ENCODE peak calls at places on chromosome 4, in six cellular contexts. One of them, this sample, is unnamed.

GRCh38 chr4:150938417-150938816 is 76.7 kb downstream of the LRBA start:
- DNase-seq in astrocyte of the cerebellum: no peak
- DNase-seq in A549: no peak
- DNase-seq in PC-3: peak; percentile 7
- DNase-seq in heart left ventricle: no peak
- DNase-seq in right lobe of liver: no peak
- DNase-seq in this sample: no peak

GRCh38 chr4:1467581-1468458 is 61.6 kb upstream of the NKX1-1 start:
- DNase-seq in PC-3: no peak
- DNase-seq in A549: no peak
- DNase-seq in astrocyte of the cerebellum: no peak
- DNase-seq in heart left ventricle: no peak
- DNase-seq in right lobe of liver: no peak
- DNase-seq in this sample: no peak

GRCh38 chr4:122826596-122827257 is at the start of gene FGF2:
- DNase-seq in heart left ventricle: peak; percentile 82
- DNase-seq in PC-3: peak; percentile 21
- DNase-seq in right lobe of liver: peak; percentile 49
- DNase-seq in A549: peak; percentile 28
- DNase-seq in astrocyte of the cerebellum: no peak
- DNase-seq in this sample: peak; percentile 77

GRCh38 chr4:132709024-132709423 is 440.1 kb upstream of the PCDH10 start:
- DNase-seq in right lobe of liver: no peak
- DNase-seq in astrocyte of the cerebellum: no peak
- DNase-seq in PC-3: peak; percentile 35
- DNase-seq in heart left ventricle: no peak
- DNase-seq in A549: no peak
- DNase-seq in this sample: no peak

GRCh38 chr4:2330119-2331042 is 68.5 kb upstream of the MXD4 start:
- DNase-seq in right lobe of liver: no peak
- DNase-seq in PC-3: peak; percentile 88
- DNase-seq in astrocyte of the cerebellum: peak; percentile 86
- DNase-seq in A549: peak; percentile 36
- DNase-seq in heart left ventricle: no peak
- DNase-seq in this sample: peak; percentile 94

GRCh38 chr4:151046609-151047008 is 31.5 kb upstream of the LRBA start:
- DNase-seq in astrocyte of the cerebellum: no peak
- DNase-seq in heart left ventricle: no peak
- DNase-seq in A549: no peak
- DNase-seq in right lobe of liver: no peak
- DNase-seq in PC-3: no peak
- DNase-seq in this sample: no peak

GRCh38 chr4:53942712-53943111 is 121.7 kb downstream of the CHIC2 start:
- DNase-seq in astrocyte of the cerebellum: no peak
- DNase-seq in heart left ventricle: no peak
- DNase-seq in right lobe of liver: no peak
- DNase-seq in A549: no peak
- DNase-seq in PC-3: no peak
- DNase-seq in this sample: no peak

GRCh38 chr4:3302786-3303444 is 10.1 kb downstream of the RGS12 start:
- DNase-seq in heart left ventricle: peak; percentile 54
- DNase-seq in PC-3: no peak
- DNase-seq in A549: no peak
- DNase-seq in right lobe of liver: peak; percentile 36
- DNase-seq in astrocyte of the cerebellum: no peak
- DNase-seq in this sample: no peak

GRCh38 chr4:80037864-80038263 is 35.2 kb downstream of the ANTXR2 start:
- DNase-seq in PC-3: no peak
- DNase-seq in heart left ventricle: no peak
- DNase-seq in A549: no peak
- DNase-seq in right lobe of liver: no peak
- DNase-seq in astrocyte of the cerebellum: no peak
- DNase-seq in this sample: no peak

GRCh38 chr4:75653845-75654503 is 19.2 kb downstream of the G3BP2 start:
- DNase-seq in right lobe of liver: no peak
- DNase-seq in astrocyte of the cerebellum: no peak
- DNase-seq in heart left ventricle: no peak
- DNase-seq in A549: peak; percentile 11
- DNase-seq in PC-3: peak; percentile 30
- DNase-seq in this sample: peak; percentile 56

GRCh38 chr4:23163649-23164436 is 471.1 kb downstream of the GBA3 start:
- DNase-seq in right lobe of liver: no peak
- DNase-seq in heart left ventricle: no peak
- DNase-seq in PC-3: peak; percentile 77
- DNase-seq in astrocyte of the cerebellum: peak; percentile 3
- DNase-seq in A549: no peak
- DNase-seq in this sample: no peak

GRCh38 chr4:102311912-102312311 is 33.4 kb downstream of the SLC39A8 start:
- DNase-seq in heart left ventricle: no peak
- DNase-seq in right lobe of liver: no peak
- DNase-seq in astrocyte of the cerebellum: no peak
- DNase-seq in PC-3: no peak
- DNase-seq in A549: no peak
- DNase-seq in this sample: peak; percentile 21

GRCh38 chr4:40924096-40924792 is 174.5 kb downstream of the NSUN7 start:
- DNase-seq in astrocyte of the cerebellum: peak; percentile 16
- DNase-seq in right lobe of liver: peak; percentile 63
- DNase-seq in PC-3: peak; percentile 59
- DNase-seq in A549: peak; percentile 38
- DNase-seq in heart left ventricle: peak; percentile 81
- DNase-seq in this sample: peak; percentile 69

GRCh38 chr4:157728215-157728614 is 444.6 kb downstream of the GASK1B start:
- DNase-seq in A549: no peak
- DNase-seq in PC-3: no peak
- DNase-seq in right lobe of liver: no peak
- DNase-seq in astrocyte of the cerebellum: no peak
- DNase-seq in heart left ventricle: no peak
- DNase-seq in this sample: no peak

GRCh38 chr4:156408749-156409148 is 455.1 kb upstream of the CTSO start:
- DNase-seq in right lobe of liver: no peak
- DNase-seq in heart left ventricle: no peak
- DNase-seq in A549: no peak
- DNase-seq in PC-3: peak; percentile 24
- DNase-seq in astrocyte of the cerebellum: no peak
- DNase-seq in this sample: no peak

GRCh38 chr4:138051157-138051556 is 191.0 kb downstream of the SLC7A11 start:
- DNase-seq in A549: no peak
- DNase-seq in astrocyte of the cerebellum: no peak
- DNase-seq in heart left ventricle: no peak
- DNase-seq in right lobe of liver: no peak
- DNase-seq in PC-3: peak; percentile 6
- DNase-seq in this sample: no peak

GRCh38 chr4:123832173-123833026 is 435.8 kb downstream of the SPRY1 start:
- DNase-seq in A549: no peak
- DNase-seq in PC-3: peak; percentile 83
- DNase-seq in heart left ventricle: peak; percentile 39
- DNase-seq in astrocyte of the cerebellum: peak; percentile 99
- DNase-seq in right lobe of liver: no peak
- DNase-seq in this sample: peak; percentile 100

GRCh38 chr4:4985844-4986243 is 33.4 kb downstream of the CYTL1 start:
- DNase-seq in heart left ventricle: no peak
- DNase-seq in A549: no peak
- DNase-seq in astrocyte of the cerebellum: no peak
- DNase-seq in PC-3: peak; percentile 44
- DNase-seq in right lobe of liver: no peak
- DNase-seq in this sample: no peak

GRCh38 chr4:158428242-158428641 is 93.4 kb upstream of the RXFP1 start:
- DNase-seq in right lobe of liver: no peak
- DNase-seq in A549: no peak
- DNase-seq in astrocyte of the cerebellum: no peak
- DNase-seq in heart left ventricle: no peak
- DNase-seq in PC-3: peak; percentile 4
- DNase-seq in this sample: peak; percentile 80

GRCh38 chr4:107317596-107317995 is 281.5 kb upstream of the DKK2 start:
- DNase-seq in heart left ventricle: no peak
- DNase-seq in right lobe of liver: no peak
- DNase-seq in A549: no peak
- DNase-seq in astrocyte of the cerebellum: no peak
- DNase-seq in PC-3: no peak
- DNase-seq in this sample: no peak

GRCh38 chr4:28723371-28723770 is 1862.7 kb downstream of the STIM2 start:
- DNase-seq in astrocyte of the cerebellum: no peak
- DNase-seq in A549: no peak
- DNase-seq in PC-3: no peak
- DNase-seq in right lobe of liver: no peak
- DNase-seq in heart left ventricle: no peak
- DNase-seq in this sample: no peak

GRCh38 chr4:124414641-124415040 is 297.9 kb downstream of the ANKRD50 start:
- DNase-seq in heart left ventricle: no peak
- DNase-seq in A549: no peak
- DNase-seq in right lobe of liver: no peak
- DNase-seq in astrocyte of the cerebellum: peak; percentile 19
- DNase-seq in PC-3: peak; percentile 76
- DNase-seq in this sample: no peak

GRCh38 chr4:8128096-8128856 is 30.3 kb downstream of the ABLIM2 start:
- DNase-seq in A549: no peak
- DNase-seq in astrocyte of the cerebellum: no peak
- DNase-seq in PC-3: no peak
- DNase-seq in right lobe of liver: no peak
- DNase-seq in heart left ventricle: no peak
- DNase-seq in this sample: no peak

GRCh38 chr4:16001484-16001858 is 38.5 kb upstream of the FGFBP2 start:
- DNase-seq in A549: peak; percentile 58
- DNase-seq in astrocyte of the cerebellum: peak; percentile 53
- DNase-seq in heart left ventricle: no peak
- DNase-seq in right lobe of liver: peak; percentile 52
- DNase-seq in PC-3: peak; percentile 75
- DNase-seq in this sample: peak; percentile 80
- TF ChIP-seq CTCF in A549: peak; percentile 70
- TF ChIP-seq CTCF in astrocyte of the cerebellum: peak; percentile 87
- TF ChIP-seq CTCF in heart left ventricle: peak; percentile 77
- TF ChIP-seq CTCF in right lobe of liver: peak; percentile 78
- TF ChIP-seq CTCF in PC-3: peak; percentile 83
- TF ChIP-seq CTCF in this sample: peak; percentile 83

GRCh38 chr4:46992338-46992737 is 1.0 kb downstream of the GABRA4 start:
- DNase-seq in right lobe of liver: no peak
- DNase-seq in astrocyte of the cerebellum: no peak
- DNase-seq in A549: no peak
- DNase-seq in PC-3: no peak
- DNase-seq in heart left ventricle: no peak
- DNase-seq in this sample: no peak
- H3K4me3 ChIP-seq in right lobe of liver: no peak overlapping the region
- H3K4me3 ChIP-seq in astrocyte of the cerebellum: no peak overlapping the region
- H3K4me3 ChIP-seq in A549: no peak overlapping the region
- H3K4me3 ChIP-seq in PC-3: no peak overlapping the region
- H3K4me3 ChIP-seq in heart left ventricle: no peak overlapping the region
- H3K4me3 ChIP-seq in this sample: no peak overlapping the region

GRCh38 chr4:6369035-6369434 is 99.4 kb downstream of the WFS1 start:
- DNase-seq in right lobe of liver: no peak
- DNase-seq in heart left ventricle: peak; percentile 4
- DNase-seq in A549: no peak
- DNase-seq in astrocyte of the cerebellum: no peak
- DNase-seq in PC-3: no peak
- DNase-seq in this sample: no peak

GRCh38 chr4:6368096-6368495 is 98.4 kb downstream of the WFS1 start:
- DNase-seq in astrocyte of the cerebellum: no peak
- DNase-seq in A549: no peak
- DNase-seq in heart left ventricle: peak; percentile 18
- DNase-seq in right lobe of liver: no peak
- DNase-seq in PC-3: no peak
- DNase-seq in this sample: no peak

GRCh38 chr4:6368601-6369000 is 99.0 kb downstream of the WFS1 start:
- DNase-seq in right lobe of liver: no peak
- DNase-seq in astrocyte of the cerebellum: no peak
- DNase-seq in heart left ventricle: peak; percentile 15
- DNase-seq in A549: no peak
- DNase-seq in PC-3: no peak
- DNase-seq in this sample: no peak

GRCh38 chr4:6366581-6366980 is 96.9 kb downstream of the WFS1 start:
- DNase-seq in heart left ventricle: peak; percentile 42
- DNase-seq in right lobe of liver: no peak
- DNase-seq in PC-3: no peak
- DNase-seq in astrocyte of the cerebellum: no peak
- DNase-seq in A549: no peak
- DNase-seq in this sample: no peak

GRCh38 chr4:6367313-6367945 is 97.8 kb downstream of the WFS1 start:
- DNase-seq in right lobe of liver: no peak
- DNase-seq in PC-3: no peak
- DNase-seq in A549: no peak
- DNase-seq in heart left ventricle: peak; percentile 23
- DNase-seq in astrocyte of the cerebellum: no peak
- DNase-seq in this sample: no peak
- TF ChIP-seq CTCF in right lobe of liver: no peak
- TF ChIP-seq CTCF in PC-3: no peak
- TF ChIP-seq CTCF in A549: no peak
- TF ChIP-seq CTCF in heart left ventricle: no peak
- TF ChIP-seq CTCF in astrocyte of the cerebellum: no peak
- TF ChIP-seq CTCF in this sample: no peak

DNA sequence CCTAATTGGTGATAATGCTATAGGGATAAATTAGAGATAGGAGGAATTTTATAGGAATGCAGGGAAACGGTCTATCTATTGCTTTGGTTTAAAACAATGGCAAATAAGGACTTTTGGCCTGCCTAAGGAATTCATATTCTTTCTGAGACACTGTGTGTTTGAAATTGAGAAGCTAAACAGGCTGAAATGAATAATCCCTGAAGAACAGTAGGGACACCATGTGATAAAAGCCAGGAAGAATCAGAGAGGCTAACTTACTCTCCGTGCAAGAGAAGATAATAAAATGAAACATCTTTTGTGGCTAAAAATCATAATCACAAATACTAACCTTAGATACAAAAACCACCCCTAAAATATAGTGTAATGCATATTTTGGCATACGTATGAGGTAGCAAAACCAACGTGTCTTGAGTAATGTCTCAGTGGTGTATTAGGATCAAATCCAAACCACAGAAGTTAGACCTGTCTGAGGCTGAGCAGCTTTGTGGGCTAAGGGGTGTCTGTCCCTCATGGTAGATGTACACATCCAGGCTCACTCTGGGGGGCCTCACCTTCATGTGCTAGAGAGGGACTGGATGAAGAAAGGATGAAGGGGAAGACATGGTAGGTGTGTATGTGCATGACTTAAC is 187.8 kb upstream of the TBC1D9 start:
- DNase-seq in heart left ventricle: no peak
- DNase-seq in A549: no peak
- DNase-seq in PC-3: no peak
- DNase-seq in right lobe of liver: no peak
- DNase-seq in astrocyte of the cerebellum: peak; percentile 80
- DNase-seq in this sample: peak; percentile 36
- H3K4me3 ChIP-seq in heart left ventricle: no peak overlapping the region
- H3K4me3 ChIP-seq in A549: no peak overlapping the region
- H3K4me3 ChIP-seq in PC-3: no peak overlapping the region
- H3K4me3 ChIP-seq in right lobe of liver: no peak overlapping the region
- H3K4me3 ChIP-seq in astrocyte of the cerebellum: no peak overlapping the region
- H3K4me3 ChIP-seq in this sample: no peak overlapping the region

DNA sequence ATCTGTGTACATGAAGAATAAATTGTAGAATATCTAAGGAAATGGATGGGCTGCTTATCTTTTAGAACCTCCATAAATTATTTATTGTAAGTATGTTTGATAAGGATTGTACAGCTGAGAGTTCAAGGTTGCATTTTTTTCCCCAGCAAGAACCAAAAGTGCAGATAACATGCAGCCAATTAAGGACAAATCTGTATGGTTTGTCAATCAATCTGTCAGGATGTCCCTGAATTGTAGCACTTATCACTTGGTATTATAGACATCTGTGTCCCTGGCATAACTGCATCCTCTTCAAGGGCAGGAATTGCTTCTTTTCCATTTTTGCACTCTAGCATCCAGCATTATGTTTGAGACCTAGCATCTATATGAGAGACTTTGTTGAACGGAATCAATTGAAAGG is 95.4 kb upstream of the IGFBP7 start:
- DNase-seq in heart left ventricle: no peak
- DNase-seq in PC-3: no peak
- DNase-seq in A549: no peak
- DNase-seq in right lobe of liver: no peak
- DNase-seq in astrocyte of the cerebellum: no peak
- DNase-seq in this sample: no peak
- TF ChIP-seq CTCF in heart left ventricle: no peak
- TF ChIP-seq CTCF in PC-3: no peak
- TF ChIP-seq CTCF in A549: no peak
- TF ChIP-seq CTCF in right lobe of liver: no peak
- TF ChIP-seq CTCF in astrocyte of the cerebellum: no peak
- TF ChIP-seq CTCF in this sample: no peak